ENCODE peak calls at places on chromosomes 6 and 20, in six cellular contexts. W, V, X, H, G and I are unnamed samples.

GRCh38 chr6:105851181-105851580 is 235.0 kb upstream of the PRDM1 start:
- DNase-seq in X (no peak), H (peak; percentile 28), V (no peak), G (peak; percentile 20), W (no peak), I (no peak)

GRCh38 chr20:56426926-56427325 is 14.9 kb downstream of the CASS4 start:
- DNase-seq in H (no peak), X (no peak), V (no peak), W (no peak), G (no peak), I (no peak)

GRCh38 chr6:160393966-160394653 is 45.9 kb downstream of the SLC22A3 start:
- DNase-seq in V (no peak), W (no peak), G (no peak), H (no peak), X (no peak), I (no peak)

GRCh38 chr6:168278904-168279303 is 40.7 kb downstream of the DACT2 start:
- DNase-seq in H (no peak), V (no peak), W (peak; percentile 58), X (no peak), G (no peak), I (no peak)

GRCh38 chr20:57244221-57244585 is 22.2 kb downstream of the BMP7 start:
- DNase-seq in G (no peak), X (no peak), V (no peak), H (no peak), W (no peak), I (no peak)

GRCh38 chr20:51339721-51340450 is 202.6 kb downstream of the NFATC2 start:
- DNase-seq in W (no peak), V (no peak), G (no peak), X (no peak), H (no peak), I (no peak)

GRCh38 chr6:5126214-5126613 is 41.1 kb downstream of the PPP1R3G start:
- DNase-seq in G (no peak), H (no peak), V (no peak), X (no peak), W (no peak), I (no peak)

GRCh38 chr6:117482240-117483003 is at the start of gene DCBLD1:
- DNase-seq in V (peak; percentile 78), G (peak; percentile 61), H (peak; percentile 94), X (peak; percentile 61), W (peak; percentile 85), I (peak; percentile 28)

GRCh38 chr20:62832951-62833391 is 16.1 kb downstream of the COL9A3 start:
- DNase-seq in H (peak; percentile 84), V (no peak), G (no peak), W (peak; percentile 48), X (peak; percentile 41), I (no peak)

GRCh38 chr6:110357298-110357695 is 852 bp downstream of the METTL24 start:
- DNase-seq in G (no peak), H (no peak), X (no peak), V (no peak), W (no peak), I (no peak)

GRCh38 chr6:169115632-169116031 is 138.0 kb downstream of the THBS2 start:
- DNase-seq in X (no peak), V (no peak), H (no peak), W (no peak), G (no peak), I (no peak)

GRCh38 chr20:64079273-64080012 is at the start of gene RGS19:
- DNase-seq in G (peak; percentile 77), H (peak; percentile 96), V (no peak), W (peak; percentile 68), X (peak; percentile 80), I (peak; percentile 65)

GRCh38 chr6:28274888-28275287 is 6.5 kb upstream of the PGBD1 start:
- DNase-seq in H (no peak), V (no peak), W (no peak), G (no peak), X (no peak), I (no peak)

GRCh38 chr20:31595654-31596411 is 9.3 kb upstream of the ID1 start:
- DNase-seq in W (peak; percentile 86), X (no peak), V (peak; percentile 57), H (peak; percentile 89), G (no peak), I (no peak)

GRCh38 chr6:157312733-157313132 is 10.6 kb downstream of the TMEM242 start:
- DNase-seq in G (peak; percentile 26), H (no peak), V (no peak), W (no peak), X (no peak), I (no peak)

GRCh38 chr6:138509371-138509770 is 10.1 kb upstream of the NHSL1 start:
- DNase-seq in V (peak; percentile 44), W (peak; percentile 80), G (no peak), H (no peak), X (peak; percentile 54), I (no peak)

DNA sequence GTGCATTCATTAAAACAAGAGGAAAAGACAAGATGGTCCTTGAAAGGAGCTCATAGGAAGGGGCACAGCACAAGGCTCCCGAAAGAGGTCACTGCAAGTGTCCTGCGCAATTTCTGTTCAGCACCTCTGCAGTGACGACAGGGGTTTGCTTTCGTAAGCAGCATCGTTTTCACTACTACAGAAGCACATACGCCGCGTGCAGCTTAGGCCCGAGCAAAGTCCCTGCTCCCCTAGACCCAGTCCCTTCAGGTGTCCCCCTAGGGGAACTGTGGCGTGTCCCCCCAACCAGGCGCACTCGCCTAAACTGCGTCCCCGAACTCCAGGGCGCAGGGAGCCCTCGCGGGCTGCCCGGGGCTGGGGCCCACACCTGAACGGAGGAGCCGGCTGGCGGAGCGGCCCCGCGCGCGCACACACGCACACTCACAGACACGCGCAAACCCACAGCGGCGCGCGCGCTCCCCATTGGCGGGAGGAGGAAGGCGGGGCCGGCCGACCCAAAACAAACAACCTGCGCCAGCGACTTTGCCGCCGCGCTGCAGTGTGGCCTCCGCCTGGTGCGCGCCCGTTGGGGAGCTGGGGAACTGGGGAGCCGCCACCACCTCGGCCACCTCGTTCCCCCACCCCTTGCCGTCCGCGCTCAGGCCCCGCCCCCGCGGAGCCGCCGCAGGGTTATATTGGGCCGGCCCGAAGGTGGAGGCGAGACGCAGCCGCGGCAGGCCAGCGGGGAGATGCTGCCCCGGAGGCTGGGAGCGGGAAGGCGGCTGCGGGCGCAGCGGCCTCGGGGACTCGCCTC is at the start of gene FOXQ1:
- DNase-seq in H (peak; percentile 93), W (peak; percentile 77), V (peak; percentile 21), X (no peak), G (no peak), I (no peak)
- H3K4me3 ChIP-seq in H (peak within 1 kb of the TSS; percentile 49), W (peak within 1 kb of the TSS; percentile 40), V (peak within 1 kb of the TSS; percentile 27), X (no peak within 1 kb of the TSS), G (peak within 1 kb of the TSS; percentile 72), I (no peak within 1 kb of the TSS)

GRCh38 chr6:146788115-146788514 is 189.3 kb downstream of the ADGB start:
- DNase-seq in W (no peak), V (no peak), X (no peak), H (no peak), G (no peak), I (no peak)
- H3K4me3 ChIP-seq in W (no peak overlapping the region), V (no peak overlapping the region), X (no peak overlapping the region), H (no peak overlapping the region), G (no peak overlapping the region), I (no peak overlapping the region)

GRCh38 chr6:30542404-30542725 is 13.9 kb downstream of the GNL1 start:
- DNase-seq in H (no peak), G (no peak), V (no peak), W (no peak), X (peak; percentile 60), I (peak; percentile 63)

GRCh38 chr6:30542915-30543314 is 13.4 kb downstream of the GNL1 start:
- DNase-seq in V (no peak), G (no peak), H (no peak), X (no peak), W (no peak), I (no peak)

GRCh38 chr6:30544666-30545272 is 11.5 kb downstream of the GNL1 start:
- DNase-seq in G (peak; percentile 35), X (no peak), V (peak; percentile 36), H (no peak), W (no peak), I (no peak)

GRCh38 chr6:30543824-30544223 is 12.5 kb downstream of the GNL1 start:
- DNase-seq in W (no peak), X (peak; percentile 61), V (no peak), H (no peak), G (no peak), I (no peak)

GRCh38 chr6:30541515-30542403 is 14.5 kb downstream of the GNL1 start:
- DNase-seq in X (peak; percentile 85), G (peak; percentile 84), H (peak; percentile 90), W (peak; percentile 81), V (peak; percentile 83), I (peak; percentile 74)
- H3K4me3 ChIP-seq in X (peak overlapping the region; percentile 68), G (peak overlapping the region; percentile 47), H (peak overlapping the region; percentile 27), W (peak overlapping the region; percentile 26), V (peak overlapping the region; percentile 36), I (peak overlapping the region; percentile 66)

DNA sequence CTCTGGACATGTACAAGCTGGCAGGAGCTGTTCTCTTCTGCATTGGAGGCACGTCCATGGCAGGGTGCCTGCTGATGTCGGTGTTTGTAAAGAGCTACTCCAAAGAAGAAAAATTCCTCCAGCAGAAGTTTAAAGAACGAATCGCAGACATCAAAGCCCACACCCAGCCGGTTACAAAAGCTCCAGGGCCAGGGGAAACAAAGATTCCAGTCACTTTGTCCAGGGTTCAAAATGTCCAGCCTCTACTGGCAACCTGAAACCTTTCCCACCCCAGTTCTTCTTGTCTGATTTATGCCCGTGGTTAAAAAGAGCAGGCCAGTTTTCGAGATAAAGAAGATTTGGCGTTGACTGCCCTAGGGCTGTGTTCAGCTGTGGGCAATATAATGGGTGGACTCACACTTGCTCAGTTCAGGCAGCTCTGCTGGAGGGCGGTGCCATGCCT is 19.7 kb downstream of the NRSN1 start:
- DNase-seq in V (no peak), W (no peak), H (no peak), G (no peak), X (no peak), I (no peak)
- H3K4me3 ChIP-seq in V (no peak overlapping the region), W (no peak overlapping the region), H (no peak overlapping the region), G (no peak overlapping the region), X (no peak overlapping the region), I (no peak overlapping the region)

GRCh38 chr20:59836768-59837167 is 96.7 kb downstream of the SYCP2 start:
- DNase-seq in W (no peak), V (no peak), G (no peak), H (no peak), X (no peak), I (no peak)
- H3K4me3 ChIP-seq in W (no peak overlapping the region), V (no peak overlapping the region), G (no peak overlapping the region), H (no peak overlapping the region), X (no peak overlapping the region), I (no peak overlapping the region)

GRCh38 chr6:11200356-11200755 is 32.1 kb downstream of the NEDD9 start:
- DNase-seq in X (no peak), G (no peak), H (no peak), W (no peak), V (no peak), I (no peak)

GRCh38 chr6:11197175-11197535 is 35.3 kb downstream of the NEDD9 start:
- DNase-seq in X (no peak), G (peak; percentile 37), H (no peak), W (no peak), V (no peak), I (no peak)

GRCh38 chr6:11198663-11199603 is 33.5 kb downstream of the NEDD9 start:
- DNase-seq in H (no peak), W (no peak), G (no peak), V (no peak), X (peak; percentile 56), I (peak; percentile 9)

GRCh38 chr6:11196511-11197174 is 35.8 kb downstream of the NEDD9 start:
- DNase-seq in W (no peak), G (peak; percentile 42), V (no peak), H (no peak), X (no peak), I (no peak)

GRCh38 chr6:11197846-11198245 is 34.6 kb downstream of the NEDD9 start:
- DNase-seq in X (no peak), H (no peak), G (no peak), W (no peak), V (no peak), I (no peak)
- H3K4me3 ChIP-seq in X (no peak overlapping the region), H (no peak overlapping the region), G (no peak overlapping the region), W (no peak overlapping the region), V (no peak overlapping the region), I (no peak overlapping the region)